ENCODE peak calls at places on chromosomes 5 and 9, in eight cellular contexts. W is psoas muscle; L is left ventricle myocardium inferior; O is heart right ventricle; D is uterus; I is hepatocyte; T is naive thymus-derived CD4-positive, alpha-beta T cell; S is HCT116. P is an unnamed sample. For H3K9me3, the result is how much of the 10 kb centered on the place peaks cover.

GRCh38 chr5:51373880-51374523 is 9.2 kb upstream of the ISL1 start:
- DNase-seq in W (no peak), L (no peak), O (no peak), D (no peak), I (no peak), T (no peak), S (no peak), P (no peak)

GRCh38 chr9:106860731-106861584 is 2.0 kb upstream of the ZNF462 start:
- DNase-seq in W (peak), L (peak), O (peak), D (peak), I (peak), T (no peak), S (no peak), P (peak)

GRCh38 chr9:134136117-134136996 is 475 bp downstream of the WDR5 start:
- DNase-seq in W (no peak), L (no peak), O (no peak), D (peak), I (peak), T (no peak), S (no peak), P (no peak)

GRCh38 chr5:146848133-146848532 is 30.4 kb downstream of the PPP2R2B start:
- DNase-seq in W (no peak), L (no peak), O (no peak), D (no peak), I (no peak), T (no peak), S (no peak), P (no peak)

GRCh38 chr9:128344931-128345605 is 4.7 kb downstream of the SLC27A4 start:
- DNase-seq in W (no peak), L (no peak), O (no peak), D (no peak), I (no peak), T (no peak), S (no peak), P (no peak)

GRCh38 chr5:95959051-95959963 is 2.3 kb downstream of the ELL2 start:
- DNase-seq in W (no peak), L (no peak), O (no peak), D (no peak), I (peak), T (no peak), S (no peak), P (no peak)

GRCh38 chr5:118598311-118598710 is 390.0 kb downstream of the DTWD2 start:
- DNase-seq in W (no peak), L (no peak), O (no peak), D (no peak), I (no peak), T (no peak), S (no peak), P (no peak)

GRCh38 chr5:90308787-90309585 is 100.6 kb downstream of the CETN3 start:
- DNase-seq in W (no peak), L (no peak), O (no peak), D (no peak), I (no peak), T (no peak), S (no peak), P (no peak)

GRCh38 chr9:90612957-90613356 is 29.7 kb downstream of the DIRAS2 start:
- DNase-seq in W (no peak), L (no peak), O (no peak), D (no peak), I (no peak), T (no peak), S (no peak), P (no peak)

GRCh38 chr5:169788168-169788567 is 151.1 kb downstream of the DOCK2 start:
- DNase-seq in W (no peak), L (no peak), O (no peak), D (no peak), I (no peak), T (no peak), S (no peak), P (no peak)

GRCh38 chr9:74729129-74729710 is 158.5 kb downstream of the TRPM6 start:
- DNase-seq in W (no peak), L (no peak), O (no peak), D (no peak), I (no peak), T (no peak), S (no peak), P (no peak)

GRCh38 chr5:73321757-73322452 is 126.7 kb downstream of the FOXD1 start:
- DNase-seq in W (no peak), L (no peak), O (no peak), D (no peak), I (no peak), T (no peak), S (peak), P (no peak)

GRCh38 chr5:56190500-56190899 is 42.6 kb downstream of the ANKRD55 start:
- DNase-seq in W (peak), L (peak), O (no peak), D (peak), I (no peak), T (no peak), S (no peak), P (no peak)

GRCh38 chr5:74035521-74035937 is 409.5 kb downstream of the ARHGEF28 start:
- DNase-seq in W (no peak), L (no peak), O (no peak), D (peak), I (peak), T (no peak), S (peak), P (no peak)

GRCh38 chr9:38707885-38708640 is 11.9 kb downstream of the FAM240B start:
- DNase-seq in W (no peak), L (no peak), O (no peak), D (no peak), I (no peak), T (no peak), S (no peak), P (no peak)

GRCh38 chr5:91670565-91670964 is 287.4 kb upstream of the ARRDC3 start:
- DNase-seq in W (no peak), L (peak), O (no peak), D (no peak), I (no peak), T (no peak), S (no peak), P (no peak)

GRCh38 chr5:1412163-1412562 is 33.1 kb downstream of the SLC6A3 start:
- DNase-seq in W (peak), L (peak), O (no peak), D (no peak), I (no peak), T (no peak), S (no peak), P (no peak)

GRCh38 chr9:123421801-123422455 is 65.9 kb downstream of the CRB2 start:
- DNase-seq in W (no peak), L (no peak), O (no peak), D (no peak), I (no peak), T (no peak), S (no peak), P (no peak)

GRCh38 chr5:170248635-170249227 is 15.9 kb downstream of the C5orf58 start:
- DNase-seq in W (no peak), L (no peak), O (no peak), D (no peak), I (no peak), T (no peak), S (no peak), P (no peak)

GRCh38 chr5:59582746-59583145 is 310.8 kb downstream of the PDE4D start:
- DNase-seq in W (no peak), L (no peak), O (no peak), D (no peak), I (no peak), T (no peak), S (no peak), P (no peak)

GRCh38 chr5:154273963-154274827 is 83.7 kb downstream of the GALNT10 start:
- DNase-seq in W (no peak), L (no peak), O (no peak), D (no peak), I (no peak), T (no peak), S (no peak), P (no peak)

GRCh38 chr5:116583823-116584222 is 9.2 kb upstream of the SEMA6A start:
- DNase-seq in W (no peak), L (no peak), O (no peak), D (no peak), I (no peak), T (no peak), S (no peak), P (no peak)

GRCh38 chr5:157574456-157575095 is 999 bp downstream of the ADAM19 start:
- DNase-seq in W (peak), L (no peak), O (peak), D (peak), I (peak), T (no peak), S (no peak), P (peak)

GRCh38 chr5:38780950-38781349 is 64.9 kb upstream of the OSMR start:
- DNase-seq in W (peak), L (peak), O (peak), D (peak), I (peak), T (no peak), S (no peak), P (no peak)

GRCh38 chr9:13127164-13127563 is 152.3 kb downstream of the MPDZ start:
- DNase-seq in W (no peak), L (no peak), O (no peak), D (no peak), I (no peak), T (no peak), S (no peak), P (no peak)

GRCh38 chr5:14595189-14595588 is 13.6 kb downstream of the OTULINL start:
- DNase-seq in W (no peak), L (no peak), O (no peak), D (no peak), I (peak), T (peak), S (no peak), P (no peak)

GRCh38 chr9:114033397-114034103 is 44.5 kb downstream of the AMBP start:
- DNase-seq in W (peak), L (no peak), O (peak), D (peak), I (peak), T (no peak), S (no peak), P (peak)

GRCh38 chr9:135864447-135865049 is 42.8 kb downstream of the CAMSAP1 start:
- DNase-seq in W (peak), L (peak), O (peak), D (peak), I (peak), T (peak), S (peak), P (no peak)

GRCh38 chr9:99266136-99267023 is 44.3 kb downstream of the SEC61B start:
- DNase-seq in W (peak), L (peak), O (peak), D (peak), I (peak), T (peak), S (peak), P (peak)

GRCh38 chr5:54658014-54658413 is 140.5 kb downstream of the SNX18 start:
- DNase-seq in W (no peak), L (no peak), O (peak), D (no peak), I (peak), T (no peak), S (no peak), P (no peak)

GRCh38 chr5:143174714-143175398 is 228.6 kb downstream of the NR3C1 start:
- DNase-seq in W (no peak), L (no peak), O (no peak), D (no peak), I (no peak), T (no peak), S (no peak), P (no peak)

GRCh38 chr5:55226027-55226933 is 835 bp downstream of the MCIDAS start:
- DNase-seq in W (no peak), L (no peak), O (peak), D (no peak), I (peak), T (peak), S (peak), P (no peak)

GRCh38 chr9:111516061-111516465 is 8.9 kb upstream of the ZNF483 start:
- DNase-seq in W (no peak), L (no peak), O (no peak), D (no peak), I (no peak), T (no peak), S (no peak), P (no peak)

GRCh38 chr9:88342246-88342645 is 46.0 kb upstream of the SPIN1 start:
- DNase-seq in W (no peak), L (no peak), O (no peak), D (no peak), I (no peak), T (no peak), S (no peak), P (no peak)

GRCh38 chr9:129665008-129665771 is at the start of gene PRRX2:
- DNase-seq in W (peak), L (peak), O (peak), D (no peak), I (peak), T (peak), S (no peak), P (peak)

GRCh38 chr9:4061717-4062116 is 238.2 kb downstream of the GLIS3 start:
- DNase-seq in W (no peak), L (no peak), O (no peak), D (no peak), I (no peak), T (no peak), S (no peak), P (no peak)

GRCh38 chr9:106717686-106718085 is 145.3 kb upstream of the ZNF462 start:
- DNase-seq in W (no peak), L (no peak), O (no peak), D (no peak), I (peak), T (no peak), S (peak), P (no peak)

GRCh38 chr5:131749138-131749537 is 47.7 kb downstream of the FNIP1 start:
- DNase-seq in W (no peak), L (no peak), O (no peak), D (no peak), I (no peak), T (no peak), S (no peak), P (no peak)

GRCh38 chr9:96813607-96814006 is 35.7 kb upstream of the ZNF510 start:
- DNase-seq in W (no peak), L (no peak), O (no peak), D (no peak), I (no peak), T (no peak), S (no peak), P (no peak)
- H3K9me3 ChIP-seq in W (half or more), L (half or more), O (half or more), D (under half), I (under half), T (under half), S (under half), P (half or more)

GRCh38 chr9:1536522-1537170 is 478.5 kb upstream of the SMARCA2 start:
- DNase-seq in W (no peak), L (no peak), O (no peak), D (no peak), I (no peak), T (no peak), S (no peak), P (no peak)
- H3K9me3 ChIP-seq in W (under half), L (under half), O (under half), D (under half), I (under half), T (under half), S (under half), P (under half)

DNA sequence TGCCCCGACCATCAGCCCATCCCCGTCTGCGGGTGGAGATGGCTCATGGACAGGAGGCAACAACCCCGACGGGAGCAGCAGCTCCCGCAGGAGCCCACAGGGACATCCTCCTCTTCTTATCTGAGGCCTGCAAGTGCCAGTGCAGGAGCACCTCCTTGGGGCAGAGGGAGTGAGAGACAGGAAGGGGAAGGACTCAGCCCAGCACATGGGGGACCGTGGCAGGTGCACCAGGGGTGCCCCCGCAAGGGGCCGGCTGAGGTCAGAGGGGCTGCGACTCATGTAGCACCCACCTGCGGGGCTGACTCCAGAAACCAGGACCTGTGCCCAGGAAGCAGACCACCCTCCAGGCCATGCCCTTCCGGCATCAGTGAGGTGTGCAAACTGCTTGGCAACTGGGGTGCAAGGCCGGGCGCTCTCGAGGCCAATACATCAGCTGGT is 259.8 kb upstream of the ADAMTS16 start:
- DNase-seq in W (no peak), L (no peak), O (no peak), D (no peak), I (no peak), T (no peak), S (no peak), P (peak)
- H3K9me3 ChIP-seq in W (under half), L (under half), O (under half), D (under half), I (under half), T (under half), S (under half), P (under half)

GRCh38 chr5:81971694-81972495 is at the start of gene ATG10:
- DNase-seq in W (peak), L (peak), O (peak), D (peak), I (peak), T (peak), S (peak), P (peak)
- H3K9me3 ChIP-seq in W (under half), L (under half), O (under half), D (under half), I (under half), T (under half), S (under half), P (under half)

DNA sequence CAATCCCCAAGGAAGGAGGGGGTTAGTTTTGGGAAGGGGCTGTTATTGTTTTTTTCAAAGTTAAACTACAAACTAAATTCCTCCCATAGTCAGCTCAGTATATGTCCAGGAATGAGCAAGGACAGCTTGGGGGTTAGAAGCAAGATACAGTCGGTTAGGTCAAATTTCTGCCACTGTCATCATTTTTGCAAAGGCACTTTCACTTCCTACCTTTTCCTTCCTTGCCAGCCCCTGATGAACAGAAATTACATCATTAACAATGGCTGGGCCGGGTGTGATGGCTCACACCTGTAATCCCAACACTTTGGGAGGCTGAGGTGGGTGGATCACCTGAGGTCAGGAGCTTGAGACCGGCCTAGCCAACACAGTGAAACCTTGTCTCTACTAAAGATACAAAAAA is 51.5 kb upstream of the HRH2 start:
- DNase-seq in W (no peak), L (no peak), O (no peak), D (no peak), I (no peak), T (no peak), S (no peak), P (no peak)
- H3K9me3 ChIP-seq in W (under half), L (under half), O (under half), D (under half), I (under half), T (under half), S (under half), P (under half)

DNA sequence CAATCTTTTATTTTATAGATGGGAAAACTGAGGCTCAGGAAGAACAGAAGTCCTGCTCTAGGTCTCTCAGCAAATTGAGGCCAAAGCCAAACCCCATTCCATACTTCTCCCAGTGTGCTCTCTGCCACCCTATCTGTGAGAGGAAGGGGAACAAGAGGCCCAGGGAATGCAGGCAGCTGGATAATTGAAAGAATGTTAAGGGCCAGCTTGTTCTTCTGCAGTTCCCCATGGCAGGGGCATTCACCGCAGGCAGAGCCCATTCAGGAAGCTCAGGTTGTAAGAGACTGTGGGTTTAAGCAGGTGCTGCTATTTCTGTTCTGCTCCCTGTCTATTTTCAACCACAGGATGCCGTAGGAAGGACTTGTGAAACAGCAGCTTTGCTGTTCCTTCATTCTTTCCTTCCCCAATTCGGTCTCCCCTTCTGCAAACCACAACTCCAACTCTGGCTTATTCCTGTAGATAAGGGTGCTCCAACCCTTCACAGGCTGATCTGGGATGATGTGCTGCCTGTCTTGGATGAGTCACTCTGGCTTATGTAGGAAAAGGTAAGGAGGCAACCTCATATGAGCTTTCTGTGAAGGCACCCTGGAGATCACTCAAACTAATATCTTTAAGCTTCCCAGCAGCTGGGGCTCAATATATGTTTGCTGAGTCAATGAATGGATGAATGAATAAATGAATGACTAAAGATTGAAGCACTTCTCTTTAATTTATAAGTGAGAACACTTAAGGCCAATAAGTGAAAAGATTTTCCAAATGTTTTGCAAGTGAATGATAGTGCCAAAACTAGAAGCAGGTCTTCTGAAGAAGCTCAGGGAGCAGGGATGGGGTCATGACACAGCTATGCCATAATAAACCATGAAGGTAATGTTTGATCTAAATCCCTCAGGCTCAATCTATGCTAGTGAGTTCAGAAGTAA is 377.6 kb downstream of the BRINP1 start:
- DNase-seq in W (no peak), L (no peak), O (no peak), D (no peak), I (peak), T (no peak), S (no peak), P (no peak)
- H3K9me3 ChIP-seq in W (under half), L (under half), O (under half), D (under half), I (under half), T (under half), S (under half), P (under half)

GRCh38 chr5:179112469-179113142 is 52.4 kb downstream of the ZNF354C start:
- DNase-seq in W (no peak), L (no peak), O (no peak), D (no peak), I (no peak), T (no peak), S (no peak), P (no peak)

GRCh38 chr5:179114756-179115155 is 54.6 kb downstream of the ZNF354C start:
- DNase-seq in W (no peak), L (no peak), O (no peak), D (no peak), I (no peak), T (no peak), S (no peak), P (no peak)

GRCh38 chr5:179111267-179112207 is 51.4 kb downstream of the ZNF354C start:
- DNase-seq in W (no peak), L (no peak), O (no peak), D (no peak), I (no peak), T (no peak), S (no peak), P (no peak)

GRCh38 chr5:179113945-179114641 is 53.9 kb downstream of the ZNF354C start:
- DNase-seq in W (no peak), L (no peak), O (no peak), D (no peak), I (no peak), T (no peak), S (no peak), P (no peak)

GRCh38 chr5:179113143-179113530 is 53.0 kb downstream of the ZNF354C start:
- DNase-seq in W (no peak), L (no peak), O (no peak), D (no peak), I (no peak), T (no peak), S (no peak), P (no peak)
- H3K9me3 ChIP-seq in W (under half), L (half or more), O (half or more), D (under half), I (under half), T (under half), S (under half), P (under half)

GRCh38 chr9:137753192-137753765 is 124.3 kb upstream of the CACNA1B start:
- DNase-seq in W (no peak), L (no peak), O (no peak), D (no peak), I (no peak), T (no peak), S (no peak), P (no peak)

GRCh38 chr9:137757139-137757538 is 120.4 kb upstream of the CACNA1B start:
- DNase-seq in W (peak), L (peak), O (peak), D (no peak), I (no peak), T (no peak), S (no peak), P (no peak)

GRCh38 chr9:137757613-137758029 is 120.0 kb upstream of the CACNA1B start:
- DNase-seq in W (no peak), L (no peak), O (no peak), D (no peak), I (no peak), T (no peak), S (peak), P (no peak)

GRCh38 chr9:137756045-137756744 is 121.4 kb upstream of the CACNA1B start:
- DNase-seq in W (no peak), L (no peak), O (no peak), D (no peak), I (no peak), T (no peak), S (no peak), P (no peak)

GRCh38 chr9:137755261-137755927 is 122.2 kb upstream of the CACNA1B start:
- DNase-seq in W (no peak), L (no peak), O (no peak), D (no peak), I (no peak), T (no peak), S (no peak), P (no peak)
- H3K9me3 ChIP-seq in W (under half), L (under half), O (under half), D (under half), I (under half), T (under half), S (under half), P (under half)

P was measured in upper lobe of left lung.